ENCODE peak calls at places on chromosomes 7 and 10, in eight cellular contexts. One of them, this sample, is unnamed.
A peak's percentile ranks its signal among the peaks of the same experiment; 100 is the strongest.

GRCh38 chr10:29389493-29389892 is 100.6 kb downstream of the LYZL1 start:
- DNase-seq in lower leg skin: no peak
- DNase-seq in dorsolateral prefrontal cortex: no peak
- DNase-seq in astrocyte: no peak
- DNase-seq in endothelial cell: no peak
- DNase-seq in epithelial cell of proximal tubule: no peak
- DNase-seq in SK-N-SH: no peak
- DNase-seq in cardiac fibroblast: no peak
- DNase-seq in this sample: no peak

GRCh38 chr10:115861864-115862263 is 411.1 kb downstream of the GFRA1 start:
- DNase-seq in lower leg skin: no peak
- DNase-seq in dorsolateral prefrontal cortex: no peak
- DNase-seq in astrocyte: peak; percentile 52
- DNase-seq in endothelial cell: no peak
- DNase-seq in epithelial cell of proximal tubule: peak; percentile 18
- DNase-seq in SK-N-SH: no peak
- DNase-seq in cardiac fibroblast: no peak
- DNase-seq in this sample: no peak

GRCh38 chr7:135459076-135459475 is 50.8 kb downstream of the CNOT4 start:
- DNase-seq in lower leg skin: no peak
- DNase-seq in dorsolateral prefrontal cortex: no peak
- DNase-seq in astrocyte: no peak
- DNase-seq in endothelial cell: no peak
- DNase-seq in epithelial cell of proximal tubule: no peak
- DNase-seq in SK-N-SH: no peak
- DNase-seq in cardiac fibroblast: no peak
- DNase-seq in this sample: no peak

GRCh38 chr10:74419491-74420466 is 268.8 kb downstream of the ADK start:
- DNase-seq in lower leg skin: no peak
- DNase-seq in dorsolateral prefrontal cortex: no peak
- DNase-seq in astrocyte: no peak
- DNase-seq in endothelial cell: peak; percentile 18
- DNase-seq in epithelial cell of proximal tubule: no peak
- DNase-seq in SK-N-SH: peak; percentile 47
- DNase-seq in cardiac fibroblast: peak; percentile 15
- DNase-seq in this sample: peak; percentile 14

GRCh38 chr10:11009471-11010308 is 8.0 kb upstream of the CELF2 start:
- DNase-seq in lower leg skin: no peak
- DNase-seq in dorsolateral prefrontal cortex: no peak
- DNase-seq in astrocyte: peak; percentile 31
- DNase-seq in endothelial cell: no peak
- DNase-seq in epithelial cell of proximal tubule: no peak
- DNase-seq in SK-N-SH: no peak
- DNase-seq in cardiac fibroblast: peak; percentile 16
- DNase-seq in this sample: no peak

GRCh38 chr7:25125137-25125946 is at the start of gene CYCS:
- DNase-seq in lower leg skin: peak; percentile 99
- DNase-seq in dorsolateral prefrontal cortex: peak; percentile 100
- DNase-seq in astrocyte: peak; percentile 100
- DNase-seq in endothelial cell: peak; percentile 99
- DNase-seq in epithelial cell of proximal tubule: peak; percentile 89
- DNase-seq in SK-N-SH: peak; percentile 95
- DNase-seq in cardiac fibroblast: peak; percentile 100
- DNase-seq in this sample: peak; percentile 88

GRCh38 chr7:66359656-66360211 is 154.6 kb downstream of the TPST1 start:
- DNase-seq in lower leg skin: peak; percentile 84
- DNase-seq in dorsolateral prefrontal cortex: peak; percentile 68
- DNase-seq in astrocyte: no peak
- DNase-seq in endothelial cell: no peak
- DNase-seq in epithelial cell of proximal tubule: no peak
- DNase-seq in SK-N-SH: peak; percentile 26
- DNase-seq in cardiac fibroblast: peak; percentile 13
- DNase-seq in this sample: no peak

GRCh38 chr10:48494073-48494472 is 110.8 kb downstream of the ARHGAP22 start:
- DNase-seq in lower leg skin: peak; percentile 63
- DNase-seq in dorsolateral prefrontal cortex: no peak
- DNase-seq in astrocyte: no peak
- DNase-seq in endothelial cell: no peak
- DNase-seq in epithelial cell of proximal tubule: no peak
- DNase-seq in SK-N-SH: no peak
- DNase-seq in cardiac fibroblast: no peak
- DNase-seq in this sample: no peak

GRCh38 chr10:90443342-90443741 is 414.5 kb downstream of the HTR7 start:
- DNase-seq in lower leg skin: no peak
- DNase-seq in dorsolateral prefrontal cortex: no peak
- DNase-seq in astrocyte: no peak
- DNase-seq in endothelial cell: no peak
- DNase-seq in epithelial cell of proximal tubule: no peak
- DNase-seq in SK-N-SH: no peak
- DNase-seq in cardiac fibroblast: no peak
- DNase-seq in this sample: no peak

GRCh38 chr7:24877790-24878311 is 102.1 kb downstream of the OSBPL3 start:
- DNase-seq in lower leg skin: no peak
- DNase-seq in dorsolateral prefrontal cortex: no peak
- DNase-seq in astrocyte: peak; percentile 76
- DNase-seq in endothelial cell: no peak
- DNase-seq in epithelial cell of proximal tubule: no peak
- DNase-seq in SK-N-SH: no peak
- DNase-seq in cardiac fibroblast: peak; percentile 57
- DNase-seq in this sample: peak; percentile 45

GRCh38 chr7:96052860-96053452 is 268.9 kb downstream of the SLC25A13 start:
- DNase-seq in lower leg skin: no peak
- DNase-seq in dorsolateral prefrontal cortex: no peak
- DNase-seq in astrocyte: no peak
- DNase-seq in endothelial cell: no peak
- DNase-seq in epithelial cell of proximal tubule: no peak
- DNase-seq in SK-N-SH: peak; percentile 59
- DNase-seq in cardiac fibroblast: no peak
- DNase-seq in this sample: no peak

GRCh38 chr10:102234866-102235597 is 6.3 kb downstream of the PITX3 start:
- DNase-seq in lower leg skin: peak; percentile 56
- DNase-seq in dorsolateral prefrontal cortex: no peak
- DNase-seq in astrocyte: no peak
- DNase-seq in endothelial cell: no peak
- DNase-seq in epithelial cell of proximal tubule: no peak
- DNase-seq in SK-N-SH: peak; percentile 21
- DNase-seq in cardiac fibroblast: no peak
- DNase-seq in this sample: no peak

GRCh38 chr10:43037440-43037839 is 39.4 kb upstream of the RET start:
- DNase-seq in lower leg skin: peak; percentile 70
- DNase-seq in dorsolateral prefrontal cortex: no peak
- DNase-seq in astrocyte: no peak
- DNase-seq in endothelial cell: no peak
- DNase-seq in epithelial cell of proximal tubule: no peak
- DNase-seq in SK-N-SH: no peak
- DNase-seq in cardiac fibroblast: no peak
- DNase-seq in this sample: no peak

GRCh38 chr7:17207220-17207619 is 91.2 kb upstream of the AHR start:
- DNase-seq in lower leg skin: no peak
- DNase-seq in dorsolateral prefrontal cortex: no peak
- DNase-seq in astrocyte: peak; percentile 57
- DNase-seq in endothelial cell: no peak
- DNase-seq in epithelial cell of proximal tubule: no peak
- DNase-seq in SK-N-SH: no peak
- DNase-seq in cardiac fibroblast: peak; percentile 89
- DNase-seq in this sample: no peak

GRCh38 chr10:65611592-65611991 is 1314.2 kb upstream of the LRRTM3 start:
- DNase-seq in lower leg skin: no peak
- DNase-seq in dorsolateral prefrontal cortex: no peak
- DNase-seq in astrocyte: no peak
- DNase-seq in endothelial cell: no peak
- DNase-seq in epithelial cell of proximal tubule: no peak
- DNase-seq in SK-N-SH: no peak
- DNase-seq in cardiac fibroblast: peak; percentile 33
- DNase-seq in this sample: no peak

GRCh38 chr7:140723002-140723401 is 26.5 kb downstream of the NDUFB2 start:
- DNase-seq in lower leg skin: no peak
- DNase-seq in dorsolateral prefrontal cortex: no peak
- DNase-seq in astrocyte: no peak
- DNase-seq in endothelial cell: no peak
- DNase-seq in epithelial cell of proximal tubule: no peak
- DNase-seq in SK-N-SH: no peak
- DNase-seq in cardiac fibroblast: no peak
- DNase-seq in this sample: no peak

GRCh38 chr10:95266674-95267095 is 24.1 kb downstream of the PDLIM1 start:
- DNase-seq in lower leg skin: no peak
- DNase-seq in dorsolateral prefrontal cortex: no peak
- DNase-seq in astrocyte: peak; percentile 96
- DNase-seq in endothelial cell: no peak
- DNase-seq in epithelial cell of proximal tubule: peak; percentile 96
- DNase-seq in SK-N-SH: peak; percentile 35
- DNase-seq in cardiac fibroblast: peak; percentile 92
- DNase-seq in this sample: peak; percentile 67

GRCh38 chr7:25913574-25914224 is 238.3 kb upstream of the NFE2L3 start:
- DNase-seq in lower leg skin: no peak
- DNase-seq in dorsolateral prefrontal cortex: no peak
- DNase-seq in astrocyte: no peak
- DNase-seq in endothelial cell: no peak
- DNase-seq in epithelial cell of proximal tubule: no peak
- DNase-seq in SK-N-SH: no peak
- DNase-seq in cardiac fibroblast: no peak
- DNase-seq in this sample: no peak

GRCh38 chr7:1193593-1194424 is 33.8 kb upstream of the ZFAND2A start:
- DNase-seq in lower leg skin: no peak
- DNase-seq in dorsolateral prefrontal cortex: peak; percentile 79
- DNase-seq in astrocyte: no peak
- DNase-seq in endothelial cell: peak; percentile 43
- DNase-seq in epithelial cell of proximal tubule: no peak
- DNase-seq in SK-N-SH: peak; percentile 90
- DNase-seq in cardiac fibroblast: peak; percentile 61
- DNase-seq in this sample: no peak

GRCh38 chr7:68684246-68684850 is 913.9 kb upstream of the AUTS2 start:
- DNase-seq in lower leg skin: no peak
- DNase-seq in dorsolateral prefrontal cortex: peak; percentile 47
- DNase-seq in astrocyte: peak; percentile 81
- DNase-seq in endothelial cell: no peak
- DNase-seq in epithelial cell of proximal tubule: no peak
- DNase-seq in SK-N-SH: no peak
- DNase-seq in cardiac fibroblast: peak; percentile 24
- DNase-seq in this sample: no peak

GRCh38 chr10:111455776-111456426 is 379.1 kb downstream of the ADRA2A start:
- DNase-seq in lower leg skin: no peak
- DNase-seq in dorsolateral prefrontal cortex: no peak
- DNase-seq in astrocyte: no peak
- DNase-seq in endothelial cell: no peak
- DNase-seq in epithelial cell of proximal tubule: no peak
- DNase-seq in SK-N-SH: no peak
- DNase-seq in cardiac fibroblast: no peak
- DNase-seq in this sample: no peak

GRCh38 chr10:98246911-98247820 is 20.8 kb downstream of the LOXL4 start:
- DNase-seq in lower leg skin: no peak
- DNase-seq in dorsolateral prefrontal cortex: no peak
- DNase-seq in astrocyte: peak; percentile 84
- DNase-seq in endothelial cell: no peak
- DNase-seq in epithelial cell of proximal tubule: peak; percentile 64
- DNase-seq in SK-N-SH: no peak
- DNase-seq in cardiac fibroblast: no peak
- DNase-seq in this sample: no peak

DNA sequence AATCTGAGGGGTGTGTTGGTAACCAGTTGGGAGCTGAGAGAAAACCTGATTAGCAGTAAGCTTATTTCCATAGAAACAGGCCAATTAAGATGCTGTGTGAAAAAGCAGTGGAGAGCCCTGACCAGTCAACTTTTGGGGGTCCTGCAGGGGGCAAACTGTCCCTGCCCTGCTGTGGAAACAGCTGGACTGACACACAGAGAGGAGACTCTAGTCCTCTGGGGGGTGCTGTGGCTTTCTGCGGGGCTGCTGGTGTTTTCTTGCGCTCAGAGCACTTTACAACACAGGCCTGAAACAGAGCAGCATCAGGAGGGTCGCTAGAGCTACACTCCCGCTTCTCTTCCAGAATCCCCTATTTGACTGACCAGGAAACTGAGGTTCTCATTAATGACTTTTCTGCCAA is 546.9 kb upstream of the GALNT17 start:
- DNase-seq in lower leg skin: no peak
- DNase-seq in dorsolateral prefrontal cortex: no peak
- DNase-seq in astrocyte: no peak
- DNase-seq in endothelial cell: no peak
- DNase-seq in epithelial cell of proximal tubule: no peak
- DNase-seq in SK-N-SH: peak; percentile 66
- DNase-seq in cardiac fibroblast: no peak
- DNase-seq in this sample: no peak
- TF ChIP-seq CTCF in lower leg skin: no peak
- TF ChIP-seq CTCF in dorsolateral prefrontal cortex: no peak
- TF ChIP-seq CTCF in astrocyte: no peak
- TF ChIP-seq CTCF in endothelial cell: no peak
- TF ChIP-seq CTCF in epithelial cell of proximal tubule: peak; percentile 35
- TF ChIP-seq CTCF in SK-N-SH: peak; percentile 29
- TF ChIP-seq CTCF in cardiac fibroblast: no peak
- TF ChIP-seq CTCF in this sample: no peak

GRCh38 chr10:84739641-84740040 is 411.3 kb downstream of the CCSER2 start:
- DNase-seq in lower leg skin: no peak
- DNase-seq in dorsolateral prefrontal cortex: no peak
- DNase-seq in astrocyte: no peak
- DNase-seq in endothelial cell: no peak
- DNase-seq in epithelial cell of proximal tubule: no peak
- DNase-seq in SK-N-SH: no peak
- DNase-seq in cardiac fibroblast: no peak
- DNase-seq in this sample: no peak

GRCh38 chr10:84743483-84743882 is 415.1 kb downstream of the CCSER2 start:
- DNase-seq in lower leg skin: no peak
- DNase-seq in dorsolateral prefrontal cortex: no peak
- DNase-seq in astrocyte: no peak
- DNase-seq in endothelial cell: no peak
- DNase-seq in epithelial cell of proximal tubule: no peak
- DNase-seq in SK-N-SH: no peak
- DNase-seq in cardiac fibroblast: peak; percentile 0
- DNase-seq in this sample: no peak
- TF ChIP-seq CTCF in lower leg skin: no peak
- TF ChIP-seq CTCF in dorsolateral prefrontal cortex: no peak
- TF ChIP-seq CTCF in astrocyte: peak; percentile 41
- TF ChIP-seq CTCF in endothelial cell: peak; percentile 57
- TF ChIP-seq CTCF in epithelial cell of proximal tubule: peak; percentile 68
- TF ChIP-seq CTCF in SK-N-SH: peak; percentile 16
- TF ChIP-seq CTCF in cardiac fibroblast: peak; percentile 12
- TF ChIP-seq CTCF in this sample: no peak

DNA sequence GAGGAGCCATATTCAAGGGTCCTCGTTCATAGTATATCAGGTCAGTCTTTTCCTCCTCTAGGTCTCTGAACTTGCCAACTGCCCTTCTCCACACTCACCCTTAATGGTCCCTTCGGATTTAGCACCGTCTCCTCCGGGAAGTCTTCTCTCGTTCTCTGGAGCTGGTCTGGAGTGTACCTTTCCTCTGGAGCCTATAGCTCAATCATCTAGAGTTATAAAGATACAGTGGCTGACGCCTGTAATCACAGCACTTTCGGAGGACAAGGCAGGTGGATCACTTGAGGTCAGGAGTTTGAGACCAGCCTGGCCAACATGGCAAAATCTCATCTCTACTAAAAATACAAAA is 4.4 kb upstream of the SCD start:
- DNase-seq in lower leg skin: no peak
- DNase-seq in dorsolateral prefrontal cortex: no peak
- DNase-seq in astrocyte: no peak
- DNase-seq in endothelial cell: no peak
- DNase-seq in epithelial cell of proximal tubule: no peak
- DNase-seq in SK-N-SH: no peak
- DNase-seq in cardiac fibroblast: no peak
- DNase-seq in this sample: no peak
- TF ChIP-seq CTCF in lower leg skin: no peak
- TF ChIP-seq CTCF in dorsolateral prefrontal cortex: no peak
- TF ChIP-seq CTCF in astrocyte: no peak
- TF ChIP-seq CTCF in endothelial cell: no peak
- TF ChIP-seq CTCF in epithelial cell of proximal tubule: no peak
- TF ChIP-seq CTCF in SK-N-SH: no peak
- TF ChIP-seq CTCF in cardiac fibroblast: no peak
- TF ChIP-seq CTCF in this sample: no peak

GRCh38 chr7:158885624-158886023 is 29.3 kb downstream of the DYNC2I1 start:
- DNase-seq in lower leg skin: no peak
- DNase-seq in dorsolateral prefrontal cortex: no peak
- DNase-seq in astrocyte: no peak
- DNase-seq in endothelial cell: no peak
- DNase-seq in epithelial cell of proximal tubule: no peak
- DNase-seq in SK-N-SH: peak; percentile 66
- DNase-seq in cardiac fibroblast: peak; percentile 15
- DNase-seq in this sample: no peak
- TF ChIP-seq CTCF in lower leg skin: no peak
- TF ChIP-seq CTCF in dorsolateral prefrontal cortex: peak; percentile 49
- TF ChIP-seq CTCF in astrocyte: peak; percentile 25
- TF ChIP-seq CTCF in endothelial cell: no peak
- TF ChIP-seq CTCF in epithelial cell of proximal tubule: peak; percentile 28
- TF ChIP-seq CTCF in SK-N-SH: peak; percentile 60
- TF ChIP-seq CTCF in cardiac fibroblast: peak; percentile 28
- TF ChIP-seq CTCF in this sample: no peak